ENCODE peak calls at places on chromosomes 6 and 20, in five cellular contexts. X is H1, G is neuronal stem cell, Q is H9, C is trophoblast cell. S is an unnamed sample. For H3K27me3, the result is how much of the 10 kb centered on the place peaks cover.

GRCh38 chr6:170307080-170307545 is 555 bp downstream of the FAM120B start:
- DNase-seq in C (no peak), G (no peak), Q (no peak), X (no peak), S (no peak)

GRCh38 chr6:167679791-167680604 is 146.7 kb upstream of the AFDN start:
- DNase-seq in Q (no peak), G (no peak), X (no peak), C (no peak), S (no peak)

GRCh38 chr6:163694988-163695942 is 280.7 kb downstream of the QKI start:
- DNase-seq in C (no peak), G (no peak), X (no peak), Q (no peak), S (peak)

GRCh38 chr6:41642960-41643898 is 5.0 kb downstream of the MDFI start:
- DNase-seq in X (no peak), Q (no peak), G (no peak), C (no peak), S (no peak)

GRCh38 chr20:44488551-44488950 is 12.9 kb downstream of the TTPAL start:
- DNase-seq in G (no peak), X (no peak), C (no peak), Q (no peak), S (no peak)

GRCh38 chr6:106692823-106693216 is 63.4 kb downstream of the QRSL1 start:
- DNase-seq in Q (no peak), G (no peak), X (no peak), C (no peak), S (no peak)

GRCh38 chr20:33007376-33008335 is at the start of gene BPIFB2:
- DNase-seq in C (no peak), X (no peak), Q (no peak), G (no peak), S (no peak)

GRCh38 chr6:170278743-170279094 is 12.2 kb downstream of the DLL1 start:
- DNase-seq in C (no peak), Q (no peak), G (no peak), X (no peak), S (no peak)

GRCh38 chr20:62686869-62687830 is 21.5 kb upstream of the NTSR1 start:
- DNase-seq in G (no peak), Q (no peak), C (no peak), X (no peak), S (no peak)

GRCh38 chr20:23625236-23625964 is 12.4 kb downstream of the CST3 start:
- DNase-seq in G (no peak), Q (no peak), C (peak), X (no peak), S (no peak)

GRCh38 chr20:32483351-32484220 is 101.5 kb downstream of the NOL4L start:
- DNase-seq in C (peak), G (peak), Q (peak), X (no peak), S (peak)

GRCh38 chr20:46367967-46368901 is 38.2 kb downstream of the ELMO2 start:
- DNase-seq in X (no peak), C (peak), Q (no peak), G (no peak), S (no peak)

GRCh38 chr6:105087571-105088211 is 92.1 kb downstream of the POPDC3 start:
- DNase-seq in C (peak), Q (no peak), X (no peak), G (peak), S (peak)

GRCh38 chr6:141077355-141078333 is 1055.1 kb upstream of the GJE1 start:
- DNase-seq in G (peak), Q (peak), C (no peak), X (peak), S (peak)

GRCh38 chr20:24738981-24739633 is 210.0 kb upstream of the CST7 start:
- DNase-seq in G (no peak), X (no peak), C (no peak), Q (no peak), S (no peak)

GRCh38 chr20:35329435-35330139 is 37.4 kb upstream of the FAM83C start:
- DNase-seq in X (no peak), G (peak), Q (peak), C (peak), S (peak)

GRCh38 chr20:58712116-58712822 is 19.7 kb downstream of the NPEPL1 start:
- DNase-seq in Q (peak), C (no peak), X (no peak), G (no peak), S (no peak)

GRCh38 chr6:52420668-52421358 is 671 bp downstream of the EFHC1 start:
- DNase-seq in Q (peak), X (no peak), C (peak), G (peak), S (peak)

GRCh38 chr6:23308166-23308565 is 738.8 kb downstream of the HDGFL1 start:
- DNase-seq in C (peak), X (no peak), Q (no peak), G (no peak), S (no peak)

GRCh38 chr6:103672169-103672568 is 1187.5 kb downstream of the HACE1 start:
- DNase-seq in X (no peak), G (no peak), Q (no peak), C (no peak), S (peak)

GRCh38 chr20:61600061-61600460 is 348.0 kb downstream of the CDH4 start:
- DNase-seq in Q (no peak), X (no peak), G (no peak), C (no peak), S (no peak)

GRCh38 chr6:158519761-158520160 is 40.1 kb upstream of the TMEM181 start:
- DNase-seq in G (no peak), Q (peak), X (no peak), C (no peak), S (no peak)

GRCh38 chr20:8464368-8464767 is 332.3 kb downstream of the PLCB1 start:
- DNase-seq in Q (no peak), C (no peak), G (no peak), X (no peak), S (no peak)

GRCh38 chr6:30357678-30358339 is 12.9 kb downstream of the RPP21 start:
- DNase-seq in X (peak), C (no peak), G (peak), Q (peak), S (peak)

GRCh38 chr6:125658759-125659431 is 90.5 kb upstream of the HEY2 start:
- DNase-seq in G (no peak), X (no peak), Q (no peak), C (no peak), S (no peak)

GRCh38 chr6:165986647-165987482 is 180.8 kb downstream of the TBXT start:
- DNase-seq in X (no peak), Q (no peak), C (no peak), G (no peak), S (peak)
- H3K27me3 ChIP-seq in X (half or more), Q (half or more), C (half or more), G (under half), S (half or more)

GRCh38 chr6:18165746-18166145 is 10.5 kb downstream of the KDM1B start:
- DNase-seq in C (no peak), G (no peak), Q (no peak), X (no peak), S (no peak)

GRCh38 chr6:18166314-18167007 is 11.2 kb downstream of the KDM1B start:
- DNase-seq in X (no peak), C (no peak), Q (no peak), G (no peak), S (no peak)

GRCh38 chr6:18160921-18161320 is 5.7 kb downstream of the KDM1B start:
- DNase-seq in G (no peak), Q (no peak), C (no peak), X (no peak), S (no peak)

GRCh38 chr6:18162401-18162800 is 7.2 kb downstream of the KDM1B start:
- DNase-seq in C (no peak), Q (no peak), G (no peak), X (no peak), S (no peak)

DNA sequence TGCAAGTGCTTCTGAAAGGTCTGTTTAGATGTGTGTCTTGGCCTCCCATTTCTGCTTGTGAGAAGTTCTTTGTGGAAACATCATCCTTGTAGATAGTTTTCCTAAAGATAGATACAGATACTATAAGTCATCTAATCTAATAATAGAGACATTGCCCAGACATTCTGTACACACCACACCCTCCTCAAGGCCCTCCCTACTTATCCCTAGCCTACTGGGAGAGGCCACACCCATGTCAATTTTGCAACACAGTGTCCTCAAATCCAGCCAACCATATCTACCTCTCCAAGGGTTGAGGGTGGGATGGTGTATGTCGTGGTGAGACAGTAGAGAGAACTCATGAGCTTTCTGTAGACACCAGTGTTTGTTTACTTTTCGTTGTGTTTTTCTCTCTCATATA is 6.2 kb downstream of the KDM1B start:
- DNase-seq in C (no peak), Q (no peak), G (no peak), X (no peak), S (no peak)
- H2BK12ac ChIP-seq in C (no peak), Q (no peak), G (no peak), X (no peak), S (no peak)

DNA sequence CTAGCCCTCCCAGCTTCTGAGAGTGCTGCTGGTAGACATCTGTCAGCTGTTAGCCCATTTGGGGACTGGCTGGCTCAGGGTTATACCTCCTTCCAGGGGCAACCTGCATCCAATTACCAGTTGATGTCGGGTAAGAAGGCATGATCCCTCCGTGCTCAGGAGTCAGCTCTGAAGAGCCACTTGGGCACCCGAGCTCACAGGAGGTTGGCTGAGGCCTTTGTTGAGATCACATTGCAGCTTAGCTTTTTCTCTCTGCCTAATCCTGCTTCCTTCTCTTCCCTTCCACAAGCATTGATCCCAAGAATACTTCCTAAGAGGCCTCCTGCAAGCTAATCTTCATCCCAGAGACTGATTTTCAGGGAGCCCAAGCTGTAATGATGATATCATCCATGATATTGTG is 35.5 kb downstream of the SCP2D1 start:
- DNase-seq in C (no peak), X (no peak), Q (no peak), G (no peak), S (no peak)
- H3K27me3 ChIP-seq in C (under half), X (under half), Q (under half), G (under half), S (under half)

DNA sequence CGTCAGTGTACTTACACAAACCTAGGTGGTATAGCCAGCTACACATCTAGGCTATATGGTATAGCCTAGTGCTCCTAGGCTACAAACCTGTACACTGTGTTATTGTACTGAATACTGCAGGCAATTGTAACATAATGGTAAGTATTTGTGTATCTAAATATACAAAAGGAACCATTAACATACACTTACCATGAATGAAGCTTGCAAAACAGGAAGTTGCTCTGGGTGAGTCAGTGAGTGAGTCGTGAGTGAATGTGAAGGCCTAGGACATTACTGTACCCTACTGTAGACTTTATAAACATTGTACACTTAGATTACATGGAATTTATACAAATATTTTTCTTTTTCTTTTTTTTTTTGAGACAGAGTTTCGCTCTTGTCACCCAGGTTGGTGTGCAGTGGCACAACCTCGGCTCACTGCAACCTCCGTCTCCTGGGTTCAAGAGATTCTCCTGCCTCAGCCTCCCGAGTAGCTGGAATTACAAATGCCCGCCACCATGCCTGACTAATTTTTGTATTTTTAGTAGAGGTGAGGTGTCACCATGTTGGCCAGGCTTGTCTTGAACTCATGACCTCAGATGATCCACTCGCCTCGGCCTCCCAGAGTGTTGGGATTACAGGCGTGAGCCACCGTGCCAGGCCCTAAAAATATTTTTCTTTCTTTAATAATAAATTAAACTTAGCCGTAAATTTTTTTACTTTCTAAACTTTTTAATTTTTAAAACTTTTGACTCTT is 15.4 kb upstream of the KIAA1755 start:
- DNase-seq in X (no peak), C (peak), G (no peak), Q (no peak), S (peak)
- H2BK12ac ChIP-seq in X (no peak), C (no peak), G (no peak), Q (no peak), S (no peak)

DNA sequence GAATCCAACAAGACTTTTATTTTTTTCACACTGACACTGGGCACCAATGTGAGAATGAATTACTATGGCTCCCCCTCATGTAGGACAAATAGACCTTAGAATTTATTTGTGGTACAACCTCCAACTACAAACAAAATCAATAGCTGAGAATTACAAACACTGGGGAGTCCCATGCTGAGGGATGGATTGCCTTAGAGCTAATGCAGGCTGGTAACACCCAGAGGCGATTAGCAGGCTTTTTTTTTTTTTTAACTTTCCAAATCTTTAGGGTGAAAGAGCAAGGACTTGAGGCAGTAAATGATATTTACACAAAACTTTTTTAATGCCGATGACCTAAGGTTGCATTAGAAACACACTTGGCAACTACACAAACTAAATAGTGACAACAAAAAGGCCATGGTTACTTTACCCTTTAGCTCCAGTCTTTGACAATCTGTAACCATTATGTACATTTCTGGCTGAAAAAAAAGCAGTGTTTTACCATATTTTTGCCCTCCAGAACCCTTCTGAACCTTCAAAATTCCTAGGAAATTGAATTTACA is 21.7 kb downstream of the SAYSD1 start:
- DNase-seq in Q (no peak), G (no peak), X (no peak), C (no peak), S (no peak)
- H3K27me3 ChIP-seq in Q (under half), G (under half), X (under half), C (under half), S (under half)

GRCh38 chr6:119979862-119980261 is 630.3 kb upstream of the MAN1A1 start:
- DNase-seq in Q (no peak), C (no peak), G (no peak), X (no peak), S (peak)

GRCh38 chr6:119978274-119978889 is 628.8 kb upstream of the MAN1A1 start:
- DNase-seq in C (no peak), G (no peak), Q (no peak), X (no peak), S (peak)

GRCh38 chr6:119985952-119986736 is 636.6 kb upstream of the MAN1A1 start:
- DNase-seq in C (no peak), X (no peak), Q (no peak), G (no peak), S (no peak)

GRCh38 chr6:119980802-119981201 is 631.2 kb upstream of the MAN1A1 start:
- DNase-seq in X (no peak), Q (no peak), C (no peak), G (no peak), S (no peak)
- H2BK12ac ChIP-seq in X (no peak), Q (no peak), C (no peak), G (no peak), S (no peak)